ENCODE peak calls at places on chromosomes 11 and 22, in six cellular contexts. One of them, this sample, is unnamed.

GRCh38 chr11:114211444-114212122 is 84.6 kb upstream of the NNMT start:
- DNase-seq in naive thymus-derived CD4-positive, alpha-beta T cell: no peak
- DNase-seq in substantia nigra: no peak
- DNase-seq in gastrocnemius medialis: no peak
- DNase-seq in spleen: no peak
- DNase-seq in A673: no peak
- DNase-seq in this sample: peak

GRCh38 chr11:119525855-119526196 is 102.9 kb upstream of the THY1 start:
- DNase-seq in naive thymus-derived CD4-positive, alpha-beta T cell: no peak
- DNase-seq in substantia nigra: no peak
- DNase-seq in gastrocnemius medialis: no peak
- DNase-seq in spleen: peak
- DNase-seq in A673: no peak
- DNase-seq in this sample: no peak

GRCh38 chr22:43235445-43236400 is 48.8 kb upstream of the TTLL12 start:
- DNase-seq in naive thymus-derived CD4-positive, alpha-beta T cell: no peak
- DNase-seq in substantia nigra: no peak
- DNase-seq in gastrocnemius medialis: no peak
- DNase-seq in spleen: no peak
- DNase-seq in A673: no peak
- DNase-seq in this sample: no peak

GRCh38 chr22:37777122-37777687 is 30.5 kb upstream of the GCAT start:
- DNase-seq in naive thymus-derived CD4-positive, alpha-beta T cell: no peak
- DNase-seq in substantia nigra: no peak
- DNase-seq in gastrocnemius medialis: peak
- DNase-seq in spleen: no peak
- DNase-seq in A673: no peak
- DNase-seq in this sample: no peak

GRCh38 chr11:73274722-73275380 is 2.7 kb downstream of the P2RY6 start:
- DNase-seq in naive thymus-derived CD4-positive, alpha-beta T cell: no peak
- DNase-seq in substantia nigra: no peak
- DNase-seq in gastrocnemius medialis: peak
- DNase-seq in spleen: no peak
- DNase-seq in A673: no peak
- DNase-seq in this sample: peak

GRCh38 chr11:123292647-123293046 is 97.6 kb upstream of the CLMP start:
- DNase-seq in naive thymus-derived CD4-positive, alpha-beta T cell: no peak
- DNase-seq in substantia nigra: no peak
- DNase-seq in gastrocnemius medialis: no peak
- DNase-seq in spleen: no peak
- DNase-seq in A673: no peak
- DNase-seq in this sample: no peak

GRCh38 chr11:69201048-69201365 is 45.3 kb downstream of the SMIM38 start:
- DNase-seq in naive thymus-derived CD4-positive, alpha-beta T cell: no peak
- DNase-seq in substantia nigra: no peak
- DNase-seq in gastrocnemius medialis: no peak
- DNase-seq in spleen: peak
- DNase-seq in A673: no peak
- DNase-seq in this sample: no peak

GRCh38 chr11:64742940-64743590 is 877 bp downstream of the RASGRP2 start:
- DNase-seq in naive thymus-derived CD4-positive, alpha-beta T cell: peak
- DNase-seq in substantia nigra: no peak
- DNase-seq in gastrocnemius medialis: peak
- DNase-seq in spleen: peak
- DNase-seq in A673: no peak
- DNase-seq in this sample: peak

GRCh38 chr11:70271635-70271953 is 1.1 kb downstream of the PPFIA1 start:
- DNase-seq in naive thymus-derived CD4-positive, alpha-beta T cell: no peak
- DNase-seq in substantia nigra: no peak
- DNase-seq in gastrocnemius medialis: no peak
- DNase-seq in spleen: no peak
- DNase-seq in A673: no peak
- DNase-seq in this sample: no peak
- H3K27ac ChIP-seq in naive thymus-derived CD4-positive, alpha-beta T cell: peak
- H3K27ac ChIP-seq in substantia nigra: peak
- H3K27ac ChIP-seq in gastrocnemius medialis: peak
- H3K27ac ChIP-seq in spleen: peak
- H3K27ac ChIP-seq in A673: peak
- H3K27ac ChIP-seq in this sample: no peak

DNA sequence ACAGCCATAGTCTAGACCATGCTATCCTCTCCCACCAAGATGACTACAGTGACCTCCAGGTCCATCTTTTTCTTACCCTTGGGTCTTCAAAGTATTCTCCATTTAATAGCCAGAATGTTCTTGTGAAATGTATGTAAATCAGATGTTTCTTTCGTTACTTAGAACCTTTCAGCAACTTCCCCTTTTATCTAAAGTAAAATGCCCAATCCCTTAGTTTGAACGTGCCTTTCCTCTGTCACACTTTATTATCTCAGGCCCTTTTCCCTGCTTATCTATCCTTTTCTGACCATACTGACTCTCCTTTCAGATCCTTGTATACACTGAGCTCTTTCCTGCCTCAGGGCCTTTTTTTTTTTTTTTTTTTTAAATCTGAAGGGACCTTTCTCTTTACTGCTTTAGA is 17.9 kb downstream of the RBM4B start:
- DNase-seq in naive thymus-derived CD4-positive, alpha-beta T cell: no peak
- DNase-seq in substantia nigra: no peak
- DNase-seq in gastrocnemius medialis: no peak
- DNase-seq in spleen: no peak
- DNase-seq in A673: no peak
- DNase-seq in this sample: no peak
- H3K27ac ChIP-seq in naive thymus-derived CD4-positive, alpha-beta T cell: no peak
- H3K27ac ChIP-seq in substantia nigra: no peak
- H3K27ac ChIP-seq in gastrocnemius medialis: no peak
- H3K27ac ChIP-seq in spleen: peak
- H3K27ac ChIP-seq in A673: peak
- H3K27ac ChIP-seq in this sample: no peak

DNA sequence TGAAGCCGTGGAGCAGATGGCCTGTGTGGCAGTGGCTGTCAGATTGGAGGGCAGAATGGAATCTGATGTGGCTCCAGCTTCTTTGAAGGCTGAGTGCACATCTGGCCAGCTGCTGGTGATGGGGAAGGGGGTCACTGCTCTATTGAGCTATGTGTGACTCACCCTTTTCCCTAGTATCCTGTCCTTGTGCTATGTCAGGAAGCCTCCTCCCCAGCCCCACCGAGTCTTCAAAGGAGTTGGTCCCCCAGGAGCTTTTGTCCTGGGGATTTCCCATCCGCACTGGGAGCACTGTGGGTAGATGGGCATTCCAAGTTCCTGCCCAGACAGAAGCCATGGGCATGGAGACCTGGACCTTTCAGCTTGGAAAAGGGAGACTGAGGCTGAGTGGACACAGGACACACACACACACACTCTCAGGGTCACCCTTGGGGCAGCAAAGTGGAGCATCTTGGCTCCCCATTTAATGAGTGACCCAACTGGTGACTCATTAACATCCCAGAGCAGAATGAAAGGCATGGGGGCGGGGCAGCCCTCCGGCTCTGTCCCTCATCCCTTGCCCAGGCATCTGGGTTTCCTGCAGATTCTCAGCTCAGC is 3.3 kb downstream of the SERPINH1 start:
- DNase-seq in naive thymus-derived CD4-positive, alpha-beta T cell: no peak
- DNase-seq in substantia nigra: no peak
- DNase-seq in gastrocnemius medialis: no peak
- DNase-seq in spleen: no peak
- DNase-seq in A673: no peak
- DNase-seq in this sample: peak
- H3K27ac ChIP-seq in naive thymus-derived CD4-positive, alpha-beta T cell: no peak
- H3K27ac ChIP-seq in substantia nigra: peak
- H3K27ac ChIP-seq in gastrocnemius medialis: peak
- H3K27ac ChIP-seq in spleen: peak
- H3K27ac ChIP-seq in A673: peak
- H3K27ac ChIP-seq in this sample: no peak

GRCh38 chr11:128484172-128484571 is 103.2 kb downstream of the ETS1 start:
- DNase-seq in naive thymus-derived CD4-positive, alpha-beta T cell: no peak
- DNase-seq in substantia nigra: no peak
- DNase-seq in gastrocnemius medialis: no peak
- DNase-seq in spleen: no peak
- DNase-seq in A673: no peak
- DNase-seq in this sample: peak
- H3K27ac ChIP-seq in naive thymus-derived CD4-positive, alpha-beta T cell: peak
- H3K27ac ChIP-seq in substantia nigra: no peak
- H3K27ac ChIP-seq in gastrocnemius medialis: peak
- H3K27ac ChIP-seq in spleen: peak
- H3K27ac ChIP-seq in A673: no peak
- H3K27ac ChIP-seq in this sample: no peak

DNA sequence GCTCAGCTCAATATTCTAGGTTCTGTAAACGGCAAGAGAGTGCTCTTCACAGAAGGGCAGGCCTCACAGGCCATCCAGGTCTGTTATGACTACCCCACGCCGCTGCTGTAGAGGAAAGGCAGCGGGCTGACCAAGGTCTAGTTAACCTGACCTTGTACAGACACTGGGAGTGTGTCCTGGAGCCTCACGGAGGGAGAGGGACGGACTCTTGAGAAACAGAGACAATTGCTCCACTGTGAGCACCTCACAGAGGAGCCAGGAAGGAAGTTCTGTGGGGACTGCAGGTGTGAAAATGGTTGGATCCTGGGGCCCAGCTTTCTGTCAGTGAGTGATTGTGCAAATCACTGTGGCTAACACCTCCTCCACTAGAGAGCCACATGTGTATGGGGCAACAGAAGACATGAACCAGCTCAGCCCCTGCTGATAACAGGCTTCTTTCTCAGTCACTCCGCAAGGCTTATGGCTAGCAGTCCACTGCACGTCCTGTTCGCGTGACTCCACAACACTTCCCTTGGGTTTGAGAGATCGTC is 31.4 kb upstream of the YPEL1 start:
- DNase-seq in naive thymus-derived CD4-positive, alpha-beta T cell: no peak
- DNase-seq in substantia nigra: no peak
- DNase-seq in gastrocnemius medialis: peak
- DNase-seq in spleen: peak
- DNase-seq in A673: no peak
- DNase-seq in this sample: no peak
- H3K27ac ChIP-seq in naive thymus-derived CD4-positive, alpha-beta T cell: no peak
- H3K27ac ChIP-seq in substantia nigra: no peak
- H3K27ac ChIP-seq in gastrocnemius medialis: no peak
- H3K27ac ChIP-seq in spleen: peak
- H3K27ac ChIP-seq in A673: no peak
- H3K27ac ChIP-seq in this sample: no peak

DNA sequence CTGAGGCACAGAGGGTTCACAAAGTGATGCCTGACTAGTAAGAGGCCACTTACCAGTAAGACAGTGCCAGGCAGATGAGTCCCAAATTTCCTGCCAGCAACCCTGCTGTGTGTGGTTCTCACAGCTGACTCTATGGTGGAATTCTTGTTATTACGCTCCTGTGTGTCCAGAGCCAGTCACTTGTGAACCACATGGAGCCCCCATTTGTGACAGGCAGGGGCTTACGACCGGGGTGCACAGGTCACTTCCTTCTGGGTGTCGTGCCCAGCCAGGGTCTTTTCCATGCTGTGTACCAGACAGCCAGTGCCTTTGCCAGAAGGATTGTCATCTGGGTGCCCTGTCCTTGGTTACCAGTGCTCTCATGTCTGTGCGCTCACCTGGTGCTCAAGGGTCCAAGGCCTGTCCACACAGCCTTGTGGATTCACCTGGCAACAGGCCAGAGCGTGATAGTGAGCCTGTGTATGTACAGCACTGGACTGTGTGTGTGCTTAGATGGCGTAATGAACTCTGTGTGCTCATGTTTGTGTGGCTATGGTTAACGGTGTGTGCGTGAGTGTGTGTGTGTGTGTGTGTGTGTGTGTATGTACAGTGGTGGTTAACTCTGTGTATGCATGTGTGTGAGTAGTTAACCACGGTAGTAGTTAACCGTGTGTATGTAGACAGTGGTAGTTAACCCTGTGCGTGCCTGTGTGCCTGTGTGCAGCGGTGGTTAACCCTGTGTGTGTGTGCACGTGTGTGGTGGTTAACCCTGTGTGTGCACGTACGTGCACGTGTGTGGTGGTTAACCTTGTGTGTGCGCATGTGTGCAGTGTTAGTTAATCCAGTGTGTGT is 18.6 kb downstream of the GRAMD4 start:
- DNase-seq in naive thymus-derived CD4-positive, alpha-beta T cell: no peak
- DNase-seq in substantia nigra: no peak
- DNase-seq in gastrocnemius medialis: peak
- DNase-seq in spleen: no peak
- DNase-seq in A673: no peak
- DNase-seq in this sample: no peak
- H3K27ac ChIP-seq in naive thymus-derived CD4-positive, alpha-beta T cell: no peak
- H3K27ac ChIP-seq in substantia nigra: no peak
- H3K27ac ChIP-seq in gastrocnemius medialis: peak
- H3K27ac ChIP-seq in spleen: no peak
- H3K27ac ChIP-seq in A673: no peak
- H3K27ac ChIP-seq in this sample: no peak

GRCh38 chr11:1835671-1836010 is 851 bp downstream of the SYT8 start:
- DNase-seq in naive thymus-derived CD4-positive, alpha-beta T cell: no peak
- DNase-seq in substantia nigra: no peak
- DNase-seq in gastrocnemius medialis: peak
- DNase-seq in spleen: peak
- DNase-seq in A673: no peak
- DNase-seq in this sample: no peak

GRCh38 chr11:1834791-1835670 is at the start of gene SYT8:
- DNase-seq in naive thymus-derived CD4-positive, alpha-beta T cell: no peak
- DNase-seq in substantia nigra: no peak
- DNase-seq in gastrocnemius medialis: peak
- DNase-seq in spleen: peak
- DNase-seq in A673: no peak
- DNase-seq in this sample: no peak

GRCh38 chr11:1832181-1832988 is 2.4 kb upstream of the SYT8 start:
- DNase-seq in naive thymus-derived CD4-positive, alpha-beta T cell: peak
- DNase-seq in substantia nigra: peak
- DNase-seq in gastrocnemius medialis: no peak
- DNase-seq in spleen: peak
- DNase-seq in A673: peak
- DNase-seq in this sample: peak

GRCh38 chr11:1832989-1833365 is 1.8 kb upstream of the SYT8 start:
- DNase-seq in naive thymus-derived CD4-positive, alpha-beta T cell: no peak
- DNase-seq in substantia nigra: no peak
- DNase-seq in gastrocnemius medialis: peak
- DNase-seq in spleen: peak
- DNase-seq in A673: no peak
- DNase-seq in this sample: peak

DNA sequence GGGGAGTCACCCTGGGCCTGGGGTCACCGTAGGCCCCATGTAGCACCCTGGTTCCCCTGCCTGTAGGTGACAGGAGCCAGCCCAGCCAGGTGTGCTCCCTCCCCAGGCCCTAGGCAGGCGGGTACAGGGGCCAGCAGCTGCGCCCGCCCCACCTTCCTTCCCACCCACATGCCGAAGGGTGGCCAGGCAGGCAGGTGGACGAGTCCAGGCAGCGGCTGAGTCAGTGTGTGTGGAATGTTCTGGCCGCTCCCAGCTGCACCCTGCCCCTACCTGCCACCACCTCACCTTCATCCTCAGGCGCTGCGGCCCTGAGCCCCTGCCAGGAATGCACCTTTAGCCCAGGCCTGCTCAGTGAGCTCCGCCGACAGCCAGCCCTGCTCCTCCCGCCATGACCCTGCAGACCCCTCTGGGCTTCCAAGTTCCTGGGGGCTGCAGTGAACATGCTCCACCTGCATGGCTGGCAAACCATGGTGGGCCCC is 619 bp upstream of the SYT8 start:
- DNase-seq in naive thymus-derived CD4-positive, alpha-beta T cell: no peak
- DNase-seq in substantia nigra: no peak
- DNase-seq in gastrocnemius medialis: peak
- DNase-seq in spleen: peak
- DNase-seq in A673: no peak
- DNase-seq in this sample: no peak
- H3K27ac ChIP-seq in naive thymus-derived CD4-positive, alpha-beta T cell: no peak
- H3K27ac ChIP-seq in substantia nigra: no peak
- H3K27ac ChIP-seq in gastrocnemius medialis: no peak
- H3K27ac ChIP-seq in spleen: no peak
- H3K27ac ChIP-seq in A673: no peak
- H3K27ac ChIP-seq in this sample: no peak

This sample was measured in endodermal cell.